ENCODE peak calls at places on chromosomes 16 and 17, in five cellular contexts. N, C, F, Z and O are unnamed samples.

GRCh38 chr17:79220201-79220714 is 145.6 kb downstream of the ENGASE start:
- DNase-seq in N (no peak), C (no peak), F (no peak), Z (peak; percentile 34), O (no peak)

GRCh38 chr17:75634754-75635609 is 1.7 kb downstream of the SMIM5 start:
- DNase-seq in N (no peak), C (no peak), F (no peak), Z (no peak), O (no peak)

GRCh38 chr17:77254961-77255741 is 114.4 kb downstream of the SEC14L1 start:
- DNase-seq in N (peak; percentile 82), C (no peak), F (no peak), Z (no peak), O (peak; percentile 98)

GRCh38 chr16:31149894-31150890 is at the start of gene PRSS36:
- DNase-seq in N (no peak), C (no peak), F (no peak), Z (no peak), O (no peak)

GRCh38 chr17:60230358-60230757 is 80.6 kb downstream of the CA4 start:
- DNase-seq in N (no peak), C (no peak), F (no peak), Z (no peak), O (no peak)

GRCh38 chr17:81902023-81902652 is at the start of gene NPB:
- DNase-seq in N (no peak), C (no peak), F (no peak), Z (peak; percentile 65), O (no peak)

GRCh38 chr16:3841729-3842508 is 38.6 kb downstream of the CREBBP start:
- DNase-seq in N (no peak), C (no peak), F (no peak), Z (no peak), O (no peak)

GRCh38 chr17:80952291-80952690 is 39.4 kb upstream of the CHMP6 start:
- DNase-seq in N (no peak), C (no peak), F (no peak), Z (no peak), O (no peak)

GRCh38 chr16:70391881-70392481 is 45.3 kb downstream of the DDX19A start:
- DNase-seq in N (peak; percentile 50), C (no peak), F (no peak), Z (no peak), O (peak; percentile 72)

GRCh38 chr17:12853921-12854320 is 64.6 kb downstream of the ARHGAP44 start:
- DNase-seq in N (no peak), C (no peak), F (no peak), Z (no peak), O (no peak)

GRCh38 chr17:47254403-47254943 is 846 bp downstream of the ITGB3 start:
- DNase-seq in N (no peak), C (no peak), F (no peak), Z (no peak), O (no peak)

GRCh38 chr17:68094481-68095078 is 59.0 kb downstream of the KPNA2 start:
- DNase-seq in N (no peak), C (no peak), F (peak; percentile 19), Z (no peak), O (no peak)

GRCh38 chr17:46182961-46183360 is 10.3 kb downstream of the KANSL1 start:
- DNase-seq in N (no peak), C (no peak), F (no peak), Z (no peak), O (no peak)

GRCh38 chr16:3876695-3877094 is 3.8 kb downstream of the CREBBP start:
- DNase-seq in N (peak; percentile 56), C (no peak), F (no peak), Z (no peak), O (no peak)

GRCh38 chr16:78523212-78523995 is 423.9 kb downstream of the WWOX start:
- DNase-seq in N (no peak), C (no peak), F (no peak), Z (peak; percentile 61), O (no peak)

GRCh38 chr17:38912221-38912813 is 13.1 kb upstream of the LASP1NB start:
- DNase-seq in N (no peak), C (no peak), F (no peak), Z (no peak), O (peak; percentile 64)

GRCh38 chr17:58335061-58335731 is 6.6 kb upstream of the TSPOAP1 start:
- DNase-seq in N (no peak), C (no peak), F (peak; percentile 71), Z (no peak), O (no peak)

GRCh38 chr16:11229906-11230305 is 26.1 kb downstream of the SOCS1 start:
- DNase-seq in N (no peak), C (no peak), F (no peak), Z (no peak), O (no peak)

GRCh38 chr16:10490141-10490540 is 90.3 kb downstream of the EMP2 start:
- DNase-seq in N (peak; percentile 15), C (no peak), F (no peak), Z (no peak), O (no peak)

GRCh38 chr16:86100205-86101134 is 201.5 kb downstream of the IRF8 start:
- DNase-seq in N (peak; percentile 20), C (no peak), F (no peak), Z (peak; percentile 56), O (no peak)

GRCh38 chr16:23949630-23950290 is 114.0 kb downstream of the PRKCB start:
- DNase-seq in N (no peak), C (no peak), F (peak; percentile 91), Z (no peak), O (no peak)

GRCh38 chr17:56798916-56799315 is 34.8 kb downstream of the C17orf67 start:
- DNase-seq in N (peak; percentile 20), C (no peak), F (no peak), Z (peak; percentile 30), O (no peak)

GRCh38 chr16:14339694-14340093 is 268.6 kb downstream of the MRTFB start:
- DNase-seq in N (no peak), C (no peak), F (no peak), Z (no peak), O (no peak)

GRCh38 chr17:10117581-10118001 is 80.8 kb downstream of the GAS7 start:
- DNase-seq in N (no peak), C (no peak), F (no peak), Z (no peak), O (no peak)

GRCh38 chr16:35687071-35687470 is 2227.7 kb downstream of the TP53TG3F start:
- DNase-seq in N (no peak), C (no peak), F (no peak), Z (no peak), O (no peak)

GRCh38 chr17:60563743-60564142 is 36.2 kb upstream of the PPM1D start:
- DNase-seq in N (no peak), C (no peak), F (no peak), Z (no peak), O (no peak)

GRCh38 chr16:11572301-11572995 is 14.3 kb downstream of the LITAF start:
- DNase-seq in N (no peak), C (no peak), F (peak; percentile 70), Z (no peak), O (no peak)

GRCh38 chr16:20300312-20301097 is 26.8 kb downstream of the GP2 start:
- DNase-seq in N (peak; percentile 7), C (peak; percentile 13), F (peak; percentile 54), Z (peak; percentile 60), O (peak; percentile 47)

GRCh38 chr16:60151987-60152386 is 1417.9 kb upstream of the GOT2 start:
- DNase-seq in N (peak; percentile 1), C (no peak), F (no peak), Z (no peak), O (no peak)

GRCh38 chr17:3921853-3922319 is 5.6 kb upstream of the P2RX1 start:
- DNase-seq in N (peak; percentile 42), C (no peak), F (no peak), Z (no peak), O (no peak)

GRCh38 chr17:19447085-19447583 is 36.1 kb downstream of the RNF112 start:
- DNase-seq in N (peak; percentile 47), C (peak; percentile 35), F (peak; percentile 78), Z (peak; percentile 81), O (peak; percentile 17)

GRCh38 chr16:49641250-49641649 is 214.7 kb downstream of the ZNF423 start:
- DNase-seq in N (no peak), C (no peak), F (no peak), Z (no peak), O (no peak)

GRCh38 chr16:87344931-87345631 is 27.9 kb upstream of the C16orf95 start:
- DNase-seq in N (peak; percentile 13), C (no peak), F (peak; percentile 76), Z (no peak), O (no peak)